ENCODE peak calls at places on chromosome 19, in six cellular contexts. One of them, this sample, is unnamed.

GRCh38 chr19:309206-309565 is 18.0 kb upstream of the PLPP2 start:
- DNase-seq in GM06990: no peak
- DNase-seq in heart left ventricle: no peak
- DNase-seq in tibial nerve: no peak
- DNase-seq in left lung: peak
- DNase-seq in NB4: no peak
- DNase-seq in this sample: no peak

GRCh38 chr19:6466526-6467248 is 2.6 kb downstream of the CRB3 start:
- DNase-seq in left lung: no peak
- DNase-seq in GM06990: no peak
- DNase-seq in NB4: no peak
- DNase-seq in heart left ventricle: no peak
- DNase-seq in tibial nerve: no peak
- DNase-seq in this sample: no peak

GRCh38 chr19:17579523-17580244 is 24.2 kb downstream of the COLGALT1 start:
- DNase-seq in heart left ventricle: peak
- DNase-seq in NB4: peak
- DNase-seq in tibial nerve: peak
- DNase-seq in left lung: peak
- DNase-seq in GM06990: peak
- DNase-seq in this sample: no peak

GRCh38 chr19:17184381-17184841 is 30.7 kb upstream of the USE1 start:
- DNase-seq in NB4: no peak
- DNase-seq in tibial nerve: no peak
- DNase-seq in heart left ventricle: no peak
- DNase-seq in GM06990: no peak
- DNase-seq in left lung: no peak
- DNase-seq in this sample: no peak

GRCh38 chr19:19113040-19113541 is 25.2 kb downstream of the TMEM161A start:
- DNase-seq in NB4: peak
- DNase-seq in left lung: no peak
- DNase-seq in tibial nerve: no peak
- DNase-seq in heart left ventricle: no peak
- DNase-seq in GM06990: no peak
- DNase-seq in this sample: no peak

GRCh38 chr19:58248886-58249285 is 20.2 kb downstream of the ZNF544 start:
- DNase-seq in GM06990: no peak
- DNase-seq in tibial nerve: no peak
- DNase-seq in left lung: no peak
- DNase-seq in NB4: no peak
- DNase-seq in heart left ventricle: no peak
- DNase-seq in this sample: no peak

GRCh38 chr19:57934820-57935665 is at the start of gene ZNF418:
- DNase-seq in left lung: peak
- DNase-seq in NB4: no peak
- DNase-seq in tibial nerve: no peak
- DNase-seq in GM06990: peak
- DNase-seq in heart left ventricle: peak
- DNase-seq in this sample: peak

GRCh38 chr19:54147676-54148075 is 10.1 kb downstream of the CNOT3 start:
- DNase-seq in GM06990: no peak
- DNase-seq in NB4: no peak
- DNase-seq in tibial nerve: no peak
- DNase-seq in heart left ventricle: peak
- DNase-seq in left lung: no peak
- DNase-seq in this sample: no peak

GRCh38 chr19:15248648-15249559 is 16.7 kb upstream of the EPHX3 start:
- DNase-seq in GM06990: no peak
- DNase-seq in left lung: peak
- DNase-seq in heart left ventricle: peak
- DNase-seq in tibial nerve: peak
- DNase-seq in NB4: no peak
- DNase-seq in this sample: peak

GRCh38 chr19:15249560-15249874 is 17.3 kb upstream of the EPHX3 start:
- DNase-seq in left lung: no peak
- DNase-seq in GM06990: no peak
- DNase-seq in tibial nerve: no peak
- DNase-seq in NB4: no peak
- DNase-seq in heart left ventricle: no peak
- DNase-seq in this sample: no peak

GRCh38 chr19:15246198-15246481 is 13.9 kb upstream of the EPHX3 start:
- DNase-seq in left lung: no peak
- DNase-seq in GM06990: no peak
- DNase-seq in heart left ventricle: no peak
- DNase-seq in NB4: no peak
- DNase-seq in tibial nerve: no peak
- DNase-seq in this sample: no peak

GRCh38 chr19:15247107-15248014 is 15.1 kb upstream of the EPHX3 start:
- DNase-seq in tibial nerve: no peak
- DNase-seq in left lung: no peak
- DNase-seq in heart left ventricle: no peak
- DNase-seq in NB4: no peak
- DNase-seq in GM06990: no peak
- DNase-seq in this sample: no peak

GRCh38 chr19:15248106-15248505 is 15.9 kb upstream of the EPHX3 start:
- DNase-seq in GM06990: no peak
- DNase-seq in tibial nerve: no peak
- DNase-seq in left lung: no peak
- DNase-seq in heart left ventricle: no peak
- DNase-seq in NB4: no peak
- DNase-seq in this sample: no peak
- TF ChIP-seq CTCF in GM06990: no peak
- TF ChIP-seq CTCF in tibial nerve: no peak
- TF ChIP-seq CTCF in left lung: no peak
- TF ChIP-seq CTCF in heart left ventricle: no peak
- TF ChIP-seq CTCF in NB4: no peak
- TF ChIP-seq CTCF in this sample: no peak

GRCh38 chr19:1767464-1767933 is 14.2 kb downstream of the ONECUT3 start:
- DNase-seq in left lung: peak
- DNase-seq in NB4: peak
- DNase-seq in GM06990: no peak
- DNase-seq in tibial nerve: no peak
- DNase-seq in heart left ventricle: peak
- DNase-seq in this sample: no peak

GRCh38 chr19:1768248-1768647 is 14.9 kb downstream of the ONECUT3 start:
- DNase-seq in heart left ventricle: no peak
- DNase-seq in GM06990: no peak
- DNase-seq in NB4: peak
- DNase-seq in tibial nerve: no peak
- DNase-seq in left lung: no peak
- DNase-seq in this sample: no peak

GRCh38 chr19:1765182-1765903 is 12.0 kb downstream of the ONECUT3 start:
- DNase-seq in NB4: no peak
- DNase-seq in left lung: peak
- DNase-seq in heart left ventricle: no peak
- DNase-seq in tibial nerve: no peak
- DNase-seq in GM06990: no peak
- DNase-seq in this sample: no peak

GRCh38 chr19:1765904-1766799 is 12.8 kb downstream of the ONECUT3 start:
- DNase-seq in NB4: no peak
- DNase-seq in left lung: no peak
- DNase-seq in heart left ventricle: no peak
- DNase-seq in tibial nerve: no peak
- DNase-seq in GM06990: no peak
- DNase-seq in this sample: no peak

GRCh38 chr19:1766800-1767352 is 13.6 kb downstream of the ONECUT3 start:
- DNase-seq in left lung: no peak
- DNase-seq in tibial nerve: no peak
- DNase-seq in heart left ventricle: no peak
- DNase-seq in GM06990: no peak
- DNase-seq in NB4: peak
- DNase-seq in this sample: no peak
- H3K4me3 ChIP-seq in left lung: no peak
- H3K4me3 ChIP-seq in tibial nerve: no peak
- H3K4me3 ChIP-seq in heart left ventricle: no peak
- H3K4me3 ChIP-seq in GM06990: no peak
- H3K4me3 ChIP-seq in NB4: no peak
- H3K4me3 ChIP-seq in this sample: no peak

GRCh38 chr19:46716013-46716671 is 772 bp downstream of the PRKD2 start:
- DNase-seq in heart left ventricle: peak
- DNase-seq in GM06990: no peak
- DNase-seq in left lung: peak
- DNase-seq in tibial nerve: no peak
- DNase-seq in NB4: peak
- DNase-seq in this sample: no peak
- TF ChIP-seq CTCF in heart left ventricle: no peak
- TF ChIP-seq CTCF in GM06990: no peak
- TF ChIP-seq CTCF in left lung: no peak
- TF ChIP-seq CTCF in tibial nerve: no peak
- TF ChIP-seq CTCF in NB4: peak
- TF ChIP-seq CTCF in this sample: no peak

GRCh38 chr19:15201374-15202023 is 704 bp upstream of the NOTCH3 start:
- DNase-seq in heart left ventricle: no peak
- DNase-seq in tibial nerve: no peak
- DNase-seq in left lung: no peak
- DNase-seq in NB4: no peak
- DNase-seq in GM06990: no peak
- DNase-seq in this sample: no peak
- H3K4me3 ChIP-seq in heart left ventricle: peak
- H3K4me3 ChIP-seq in tibial nerve: no peak
- H3K4me3 ChIP-seq in left lung: peak
- H3K4me3 ChIP-seq in NB4: no peak
- H3K4me3 ChIP-seq in GM06990: no peak
- H3K4me3 ChIP-seq in this sample: peak

GRCh38 chr19:37885392-37885791 is 21.0 kb downstream of the WDR87 start:
- DNase-seq in left lung: no peak
- DNase-seq in tibial nerve: no peak
- DNase-seq in heart left ventricle: no peak
- DNase-seq in NB4: no peak
- DNase-seq in GM06990: no peak
- DNase-seq in this sample: no peak
- TF ChIP-seq CTCF in left lung: no peak
- TF ChIP-seq CTCF in tibial nerve: no peak
- TF ChIP-seq CTCF in heart left ventricle: no peak
- TF ChIP-seq CTCF in NB4: no peak
- TF ChIP-seq CTCF in GM06990: no peak
- TF ChIP-seq CTCF in this sample: no peak

GRCh38 chr19:1361601-1362384 is 21.9 kb upstream of the NDUFS7 start:
- DNase-seq in NB4: no peak
- DNase-seq in left lung: no peak
- DNase-seq in heart left ventricle: no peak
- DNase-seq in tibial nerve: no peak
- DNase-seq in GM06990: no peak
- DNase-seq in this sample: no peak
- H3K4me3 ChIP-seq in NB4: no peak
- H3K4me3 ChIP-seq in left lung: peak
- H3K4me3 ChIP-seq in heart left ventricle: no peak
- H3K4me3 ChIP-seq in tibial nerve: no peak
- H3K4me3 ChIP-seq in GM06990: no peak
- H3K4me3 ChIP-seq in this sample: no peak

DNA sequence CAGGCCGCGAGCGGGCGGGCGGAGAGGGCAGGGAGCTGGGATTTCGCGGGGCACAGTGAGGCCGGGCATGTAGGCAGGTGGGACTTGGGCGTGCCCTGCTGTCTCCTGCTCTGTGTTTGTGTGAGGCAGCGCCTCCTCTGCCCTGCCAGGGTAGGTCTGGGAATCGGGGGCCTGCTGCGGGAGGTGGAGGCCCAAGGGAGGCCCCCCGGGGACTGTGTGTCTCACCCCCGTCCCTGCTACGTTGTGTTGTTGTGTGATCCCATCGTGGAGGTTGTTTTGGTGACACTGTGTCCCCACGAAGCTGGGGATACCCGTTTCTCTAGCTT is 957 bp downstream of the FXYD1 start:
- DNase-seq in heart left ventricle: no peak
- DNase-seq in left lung: no peak
- DNase-seq in NB4: no peak
- DNase-seq in GM06990: no peak
- DNase-seq in tibial nerve: no peak
- DNase-seq in this sample: no peak
- TF ChIP-seq CTCF in heart left ventricle: no peak
- TF ChIP-seq CTCF in left lung: no peak
- TF ChIP-seq CTCF in NB4: no peak
- TF ChIP-seq CTCF in GM06990: no peak
- TF ChIP-seq CTCF in tibial nerve: no peak
- TF ChIP-seq CTCF in this sample: no peak

DNA sequence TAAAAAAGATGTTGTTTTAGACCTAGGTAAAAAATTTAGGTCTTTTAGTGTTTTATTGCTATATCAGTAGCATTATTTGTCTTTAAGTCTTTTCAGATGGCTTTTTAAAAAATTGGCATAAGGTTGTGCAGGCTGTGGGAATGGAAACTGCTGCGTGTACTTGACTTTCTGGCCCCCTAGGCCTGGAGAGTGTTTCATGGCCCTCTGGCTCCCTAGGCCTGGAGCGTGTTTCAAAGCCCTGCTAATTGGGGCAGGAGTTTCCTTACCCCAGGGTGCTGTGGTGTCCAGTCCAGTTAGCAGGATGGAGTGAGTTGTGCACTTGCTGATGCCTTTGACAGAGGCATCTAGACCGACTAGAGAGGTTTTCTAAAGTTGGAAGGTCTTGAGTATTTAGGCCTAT is 23.8 kb downstream of the PRAM1 start:
- DNase-seq in tibial nerve: no peak
- DNase-seq in heart left ventricle: no peak
- DNase-seq in GM06990: no peak
- DNase-seq in NB4: no peak
- DNase-seq in left lung: no peak
- DNase-seq in this sample: no peak
- H3K4me3 ChIP-seq in tibial nerve: no peak
- H3K4me3 ChIP-seq in heart left ventricle: no peak
- H3K4me3 ChIP-seq in GM06990: no peak
- H3K4me3 ChIP-seq in NB4: no peak
- H3K4me3 ChIP-seq in left lung: no peak
- H3K4me3 ChIP-seq in this sample: no peak

GRCh38 chr19:14979498-14980255 is at the start of gene SLC1A6:
- DNase-seq in NB4: peak
- DNase-seq in left lung: no peak
- DNase-seq in GM06990: no peak
- DNase-seq in heart left ventricle: no peak
- DNase-seq in tibial nerve: no peak
- DNase-seq in this sample: no peak
- TF ChIP-seq CTCF in NB4: no peak
- TF ChIP-seq CTCF in left lung: no peak
- TF ChIP-seq CTCF in GM06990: no peak
- TF ChIP-seq CTCF in heart left ventricle: no peak
- TF ChIP-seq CTCF in tibial nerve: no peak
- TF ChIP-seq CTCF in this sample: no peak

This sample was measured in LNCaP clone FGC.